ENCODE peak calls at places on chromosomes 12 and 14, in four cellular contexts. B is CD8-positive, alpha-beta T cell; P is uterus; Q is brain microvascular endothelial cell. F is an unnamed sample.

GRCh38 chr14:75561013-75561432 is 17.4 kb upstream of the FLVCR2 start:
- DNase-seq in P (peak), Q (peak), B (peak), F (peak)

GRCh38 chr14:62117010-62117717 is 354.9 kb downstream of the SNAPC1 start:
- DNase-seq in Q (peak), B (peak), P (peak), F (peak)

GRCh38 chr12:49916129-49916919 is 12.6 kb upstream of the FAIM2 start:
- DNase-seq in P (no peak), B (no peak), Q (no peak), F (no peak)

GRCh38 chr14:106875503-106875902 is 1349.1 kb downstream of the TMEM121 start:
- DNase-seq in Q (no peak), B (no peak), P (no peak), F (peak)

GRCh38 chr12:39835517-39836489 is 216.2 kb upstream of the ABCD2 start:
- DNase-seq in Q (no peak), P (no peak), B (no peak), F (no peak)

GRCh38 chr12:117872521-117873169 is 96.1 kb downstream of the KSR2 start:
- DNase-seq in Q (no peak), P (no peak), B (no peak), F (no peak)

GRCh38 chr14:61584258-61584657 is 111.1 kb upstream of the HIF1A start:
- DNase-seq in P (no peak), B (no peak), Q (peak), F (no peak)

GRCh38 chr12:54352022-54352531 is 12.2 kb downstream of the GPR84 start:
- DNase-seq in B (no peak), Q (no peak), P (peak), F (peak)

GRCh38 chr12:3463927-3464326 is 27.1 kb upstream of the PRMT8 start:
- DNase-seq in Q (no peak), P (no peak), B (no peak), F (no peak)

GRCh38 chr14:43579743-43580142 is 927.3 kb downstream of the FSCB start:
- DNase-seq in B (no peak), P (no peak), Q (no peak), F (no peak)
- H3K4me3 ChIP-seq in B (no peak), P (no peak), Q (no peak), F (no peak)

DNA sequence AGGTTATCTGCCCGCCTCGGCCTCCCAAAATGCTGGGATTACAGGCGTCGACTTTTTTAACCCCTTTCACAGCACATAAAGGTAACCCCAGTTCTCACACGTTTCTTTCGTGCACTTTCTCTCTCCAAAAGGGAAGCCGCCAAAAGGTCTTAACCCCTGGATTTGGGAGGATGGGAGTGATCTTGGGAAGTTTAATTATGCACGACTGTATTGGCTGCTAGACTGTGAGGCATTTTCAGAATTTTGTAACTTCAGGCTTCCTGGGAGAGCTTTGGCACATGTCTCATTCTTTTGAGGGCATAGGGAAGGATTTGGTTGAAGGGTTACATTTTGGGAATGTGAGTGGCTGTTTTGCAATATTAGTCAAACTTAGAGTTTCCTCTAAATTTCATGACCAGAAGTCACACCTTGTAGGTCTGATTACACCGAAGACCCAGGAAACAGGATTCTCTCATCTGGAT is 1.4 kb upstream of the SMARCC2 start:
- DNase-seq in B (no peak), P (no peak), Q (no peak), F (no peak)
- H3K27ac ChIP-seq in B (peak), P (peak), Q (no peak), F (peak)

DNA sequence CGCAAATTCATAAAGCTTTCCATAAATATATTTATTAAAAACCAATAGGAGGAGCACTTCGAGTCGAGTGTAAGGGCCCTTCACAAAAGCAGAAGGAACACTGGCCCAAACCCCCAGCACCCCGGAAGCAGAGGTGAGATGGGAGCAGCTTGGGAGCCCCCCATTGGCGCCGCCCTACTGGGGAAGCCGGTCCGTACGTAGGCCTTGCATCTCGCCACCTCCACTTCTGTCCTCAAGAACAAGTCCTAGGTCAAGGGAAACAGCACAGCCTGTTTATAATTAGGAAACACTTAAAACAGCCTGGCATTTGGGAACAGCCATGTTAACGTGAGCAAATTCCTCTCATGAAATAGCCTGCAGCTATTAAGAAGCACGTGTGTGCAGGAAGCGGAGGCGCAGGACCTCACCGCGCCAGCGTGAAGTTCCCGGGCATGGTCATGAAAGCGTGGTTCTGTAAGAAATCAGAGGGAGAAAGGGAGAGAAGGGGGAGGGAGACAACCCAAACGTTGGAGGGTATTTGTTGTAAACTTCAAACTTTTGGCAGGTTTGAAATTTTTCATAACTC is 7.7 kb downstream of the ANKRD9 start:
- DNase-seq in B (no peak), Q (no peak), P (no peak), F (no peak)
- TF ChIP-seq CTCF in B (no peak), Q (peak), P (no peak), F (peak)

DNA sequence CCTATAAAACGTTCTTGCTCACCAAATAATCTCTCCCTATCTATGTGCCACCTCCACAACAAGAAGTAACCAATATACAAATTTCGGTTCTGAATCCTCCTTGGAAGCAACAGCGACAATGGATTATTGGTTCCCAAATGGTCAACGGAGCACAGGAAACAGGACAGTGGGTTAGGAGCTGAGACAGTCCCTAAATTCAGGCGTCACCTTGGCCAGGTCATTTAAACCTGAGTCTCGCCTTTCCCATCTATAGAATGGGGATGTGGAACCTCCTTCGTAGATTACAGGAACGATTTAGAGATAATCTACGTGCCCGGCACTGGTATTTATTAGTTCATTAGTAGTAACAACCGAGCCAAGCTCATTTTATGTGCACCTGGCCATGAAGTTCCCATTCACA is 1.1 kb downstream of the NT5DC3 start:
- DNase-seq in B (no peak), Q (no peak), P (no peak), F (no peak)
- H3K4me3 ChIP-seq in B (no peak), Q (peak), P (peak), F (peak)

DNA sequence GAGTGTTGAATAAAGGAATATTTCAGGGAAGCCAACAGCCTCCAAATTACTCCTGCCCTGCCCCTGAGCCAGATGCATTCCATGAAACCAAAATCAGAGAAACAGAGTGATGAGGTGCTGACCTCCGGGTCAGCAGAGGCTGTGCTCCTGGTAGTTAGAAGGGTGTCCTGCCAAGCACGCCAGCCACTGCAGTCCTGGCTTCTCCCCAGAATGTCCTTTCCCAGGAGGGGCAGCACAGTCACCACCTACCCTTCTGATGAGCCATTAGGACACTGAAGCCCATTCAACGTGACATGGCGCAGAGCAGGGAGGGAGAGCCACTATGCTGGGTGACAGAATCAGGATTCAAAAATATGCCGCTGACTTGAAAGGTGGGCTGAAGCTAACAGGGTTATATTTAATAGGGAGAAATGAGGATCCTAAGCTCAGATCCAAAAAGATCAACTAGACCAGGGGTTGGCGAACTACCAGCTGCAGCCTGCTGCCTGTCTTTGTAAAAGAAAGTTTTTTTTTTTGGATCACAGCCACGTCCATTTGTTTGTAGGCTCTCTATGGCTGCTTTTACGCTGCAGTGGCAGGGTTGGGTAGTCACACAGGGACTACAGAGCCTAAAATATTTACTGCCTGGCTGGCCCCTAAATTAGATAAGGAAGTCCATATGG is 34.5 kb upstream of the PLEK2 start:
- DNase-seq in P (no peak), Q (no peak), B (no peak), F (no peak)
- H3K27ac ChIP-seq in P (no peak), Q (no peak), B (no peak), F (no peak)

DNA sequence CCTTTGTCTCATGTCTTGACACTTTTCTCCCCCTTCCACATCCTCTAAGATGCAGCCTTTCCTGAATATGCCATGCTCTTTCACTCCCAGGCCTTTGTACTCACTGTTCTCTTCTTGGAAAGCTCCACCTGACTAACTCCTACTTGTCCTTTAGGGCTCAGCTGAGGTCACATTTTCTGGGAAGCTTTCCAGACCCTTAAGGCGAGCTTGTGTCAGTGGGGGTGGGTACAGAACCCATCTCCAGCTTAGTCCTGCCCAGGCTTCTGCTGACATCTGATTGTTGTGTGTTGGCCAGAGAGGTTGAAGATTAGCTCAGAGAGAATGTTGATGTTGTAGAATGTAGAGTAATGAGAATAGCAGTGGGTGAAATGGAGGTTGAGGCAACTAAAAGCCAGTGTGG is 2.9 kb upstream of the TSFM start:
- DNase-seq in B (no peak), P (no peak), Q (no peak), F (no peak)
- TF ChIP-seq CTCF in B (no peak), P (no peak), Q (no peak), F (no peak)

GRCh38 chr14:85934123-85934885 is 404.4 kb downstream of the FLRT2 start:
- DNase-seq in P (peak), Q (no peak), B (peak), F (no peak)
- H3K4me3 ChIP-seq in P (peak), Q (peak), B (peak), F (no peak)